ENCODE peak calls at places on chromosomes 1 and 21, in four cellular contexts. C is left ventricle myocardium inferior, N is esophagus squamous epithelium, U is upper lobe of right lung. V is an unnamed sample.

GRCh38 chr1:87329756-87330200 is 1.1 kb downstream of the LMO4 start:
- DNase-seq in U (no peak), N (no peak), C (no peak), V (no peak)

GRCh38 chr1:6438047-6438525 is 13.5 kb downstream of the ESPN start:
- DNase-seq in C (peak; percentile 52), N (no peak), U (no peak), V (peak; percentile 87)

GRCh38 chr1:186899577-186899976 is 70.8 kb downstream of the PLA2G4A start:
- DNase-seq in U (no peak), N (no peak), C (no peak), V (no peak)

GRCh38 chr1:21750841-21751240 is 32.1 kb downstream of the USP48 start:
- DNase-seq in U (no peak), N (no peak), C (no peak), V (no peak)

GRCh38 chr1:59765036-59765730 is 49.6 kb upstream of the HOOK1 start:
- DNase-seq in U (no peak), N (no peak), C (no peak), V (no peak)

GRCh38 chr1:152777510-152778137 is 2.7 kb downstream of the LCE1F start:
- DNase-seq in N (no peak), C (no peak), U (no peak), V (no peak)

GRCh38 chr1:232587141-232588008 is 42.6 kb downstream of the SIPA1L2 start:
- DNase-seq in U (no peak), N (no peak), C (no peak), V (no peak)

GRCh38 chr21:31644648-31645047 is 14.8 kb upstream of the SOD1 start:
- DNase-seq in N (no peak), U (no peak), C (no peak), V (peak; percentile 25)

GRCh38 chr1:14064649-14065442 is 364.9 kb downstream of the PRDM2 start:
- DNase-seq in N (no peak), C (no peak), U (no peak), V (no peak)

DNA sequence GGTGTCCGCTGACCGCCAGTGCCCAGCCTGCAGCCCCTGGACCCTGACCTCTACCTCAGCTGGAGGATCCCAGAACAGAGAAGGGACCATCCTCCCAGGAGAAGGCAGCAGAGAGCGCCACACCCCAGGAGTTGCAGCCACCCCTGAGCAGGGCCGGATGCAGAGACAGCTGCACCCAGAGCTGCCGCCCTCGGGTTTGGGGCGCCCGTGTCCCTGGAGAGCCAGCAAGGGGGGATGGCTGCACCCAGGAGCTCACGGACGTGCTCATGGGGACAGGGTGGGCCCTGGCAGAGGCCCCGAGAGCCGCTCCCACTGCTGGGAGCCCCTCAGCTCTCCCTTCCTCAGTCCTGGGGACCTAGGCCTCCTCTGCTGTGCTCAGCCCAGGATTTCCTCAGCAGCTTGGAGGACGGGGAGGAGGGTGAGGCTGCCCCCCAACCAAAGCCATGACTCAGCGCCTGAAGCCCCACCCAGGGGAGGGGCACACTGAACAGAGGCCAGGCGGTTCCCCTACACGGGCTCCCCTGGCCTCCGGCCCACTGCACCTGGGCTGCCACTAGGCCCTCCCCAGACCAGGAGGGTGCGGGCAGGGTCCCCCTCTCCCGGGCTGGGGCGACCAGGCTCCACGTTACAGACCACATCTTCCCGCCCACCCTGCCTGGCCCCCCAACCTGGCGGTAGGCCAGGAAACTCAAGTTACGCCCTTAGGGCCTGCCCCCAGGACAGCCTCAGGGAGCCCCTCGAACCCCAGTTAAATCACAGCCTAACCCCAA is 2.2 kb downstream of the ACAP3 start:
- DNase-seq in C (peak; percentile 75), N (peak; percentile 34), U (no peak), V (no peak)
- H3K4me1 ChIP-seq in C (peaks cover 61% of the 10 kb centered on the region), N (peaks cover 84% of the 10 kb centered on the region), U (peaks cover 41% of the 10 kb centered on the region), V (peaks cover 24% of the 10 kb centered on the region)

DNA sequence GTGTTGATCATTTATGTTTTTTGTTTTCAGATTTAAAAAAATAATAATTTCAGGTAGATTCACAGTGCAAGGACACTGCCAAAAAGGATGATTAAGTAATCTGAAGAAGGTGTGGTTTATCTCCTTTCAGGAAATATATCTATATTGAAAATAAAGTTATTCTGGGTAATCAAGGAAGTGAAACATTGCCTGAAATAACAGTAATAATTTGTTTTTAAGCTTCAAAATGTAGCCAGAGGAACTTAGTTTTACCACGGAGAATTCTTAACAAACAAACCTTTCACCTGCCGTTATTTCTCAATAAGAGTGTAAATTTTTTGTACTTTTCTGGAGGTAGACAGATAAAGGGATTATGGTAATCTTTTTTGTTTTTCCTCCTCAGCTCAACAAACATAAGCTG is 2.9 kb upstream of the DPH5 start:
- DNase-seq in U (no peak), C (no peak), N (no peak), V (no peak)
- H3K4me1 ChIP-seq in U (peaks cover 13% of the 10 kb centered on the region), C (peaks cover 39% of the 10 kb centered on the region), N (peaks cover 36% of the 10 kb centered on the region), V (peaks cover 14% of the 10 kb centered on the region)

GRCh38 chr1:91879739-91880138 is 6.2 kb downstream of the TGFBR3 start:
- DNase-seq in C (no peak), N (no peak), U (no peak), V (no peak)
- H3K4me1 ChIP-seq in C (peaks cover 81% of the 10 kb centered on the region), N (peaks cover 99% of the 10 kb centered on the region), U (peaks cover 22% of the 10 kb centered on the region), V (peaks cover 5% of the 10 kb centered on the region)

DNA sequence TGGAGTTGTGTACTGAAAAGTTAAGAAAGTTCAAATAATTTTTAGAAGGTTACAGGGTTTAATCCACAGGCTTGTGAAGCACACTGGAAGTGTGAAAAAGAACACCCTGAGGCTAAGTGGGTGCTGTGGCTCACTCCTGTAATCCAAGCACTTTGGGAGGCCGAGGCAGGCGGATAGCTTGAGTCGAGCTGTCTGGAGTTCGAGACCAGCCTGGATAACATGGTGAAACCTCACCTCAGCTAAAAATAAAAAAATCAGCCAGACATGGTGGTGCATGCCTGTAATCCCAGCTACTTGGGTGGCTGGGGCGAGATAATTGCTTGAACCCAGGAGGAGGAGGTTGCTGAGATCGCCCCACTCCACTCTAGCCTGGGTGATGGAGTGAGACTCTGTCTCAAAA is 9.8 kb downstream of the TXNIP start:
- DNase-seq in U (no peak), C (no peak), N (no peak), V (no peak)
- H3K4me1 ChIP-seq in U (peaks cover 61% of the 10 kb centered on the region), C (peaks cover 82% of the 10 kb centered on the region), N (peaks cover 86% of the 10 kb centered on the region), V (peaks cover 53% of the 10 kb centered on the region)

DNA sequence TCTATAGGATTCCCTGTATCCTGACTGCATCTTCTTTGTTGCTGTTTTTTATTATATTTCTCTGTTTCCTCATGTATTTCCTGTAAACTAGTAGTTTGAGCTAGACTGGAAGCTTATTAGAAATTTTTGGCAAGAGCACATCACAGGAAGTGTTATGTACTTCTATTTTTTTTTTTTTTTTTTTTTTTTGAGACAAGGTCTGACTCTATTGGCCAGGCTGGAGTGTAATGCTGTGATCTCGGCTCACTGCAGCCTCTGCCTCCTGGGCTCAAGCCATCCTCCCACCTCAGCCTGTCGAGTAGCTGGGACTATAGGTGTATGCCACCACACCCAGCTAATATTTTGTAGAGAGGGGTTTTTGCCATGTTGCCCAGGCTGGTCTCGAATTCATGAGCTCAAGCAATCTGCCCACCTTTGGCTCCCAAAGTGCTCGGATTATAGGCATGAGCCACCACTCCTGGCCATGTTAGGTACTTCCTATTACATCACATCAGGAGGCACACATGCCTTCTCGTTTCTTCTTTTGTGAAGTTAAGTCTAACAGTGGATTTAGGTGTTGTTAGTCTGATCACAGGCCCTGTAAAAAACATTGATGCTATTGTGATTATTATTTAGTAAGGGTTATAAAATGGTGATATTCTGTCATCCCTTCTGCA is 12.5 kb downstream of the C1orf21 start:
- DNase-seq in U (no peak), C (no peak), N (no peak), V (no peak)
- H3K4me1 ChIP-seq in U (peaks cover 5% of the 10 kb centered on the region), C (peaks cover 63% of the 10 kb centered on the region), N (peaks cover 53% of the 10 kb centered on the region), V (no peaks in the 10 kb centered on the region)

GRCh38 chr1:199041173-199041914 is 402.5 kb downstream of the PTPRC start:
- DNase-seq in N (no peak), C (no peak), U (no peak), V (no peak)
- H3K4me1 ChIP-seq in N (no peaks in the 10 kb centered on the region), C (no peaks in the 10 kb centered on the region), U (no peaks in the 10 kb centered on the region), V (no peaks in the 10 kb centered on the region)

DNA sequence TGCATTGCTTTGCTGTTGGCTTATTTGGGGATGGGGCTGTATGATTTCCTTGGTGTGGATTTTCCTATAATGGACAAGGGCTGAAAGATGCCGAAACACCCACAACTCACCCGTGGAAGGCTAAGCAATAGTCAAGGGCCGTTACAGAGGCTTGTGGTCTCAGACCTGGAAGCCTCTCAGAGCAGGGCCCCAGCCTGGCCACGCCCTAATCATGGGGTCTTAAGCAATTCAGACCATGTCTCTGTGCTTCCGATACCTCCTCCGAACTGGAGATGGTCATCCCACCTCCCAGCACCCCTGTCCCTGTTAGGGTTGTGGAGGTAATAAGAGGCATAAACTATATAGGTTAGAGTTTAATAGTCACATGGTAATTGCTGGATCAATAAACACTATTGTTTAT is 3.4 kb downstream of the ABCG1 start:
- DNase-seq in C (no peak), N (no peak), U (no peak), V (no peak)
- H3K4me1 ChIP-seq in C (peaks cover 44% of the 10 kb centered on the region), N (peaks cover 54% of the 10 kb centered on the region), U (peaks cover 28% of the 10 kb centered on the region), V (peaks cover 13% of the 10 kb centered on the region)

DNA sequence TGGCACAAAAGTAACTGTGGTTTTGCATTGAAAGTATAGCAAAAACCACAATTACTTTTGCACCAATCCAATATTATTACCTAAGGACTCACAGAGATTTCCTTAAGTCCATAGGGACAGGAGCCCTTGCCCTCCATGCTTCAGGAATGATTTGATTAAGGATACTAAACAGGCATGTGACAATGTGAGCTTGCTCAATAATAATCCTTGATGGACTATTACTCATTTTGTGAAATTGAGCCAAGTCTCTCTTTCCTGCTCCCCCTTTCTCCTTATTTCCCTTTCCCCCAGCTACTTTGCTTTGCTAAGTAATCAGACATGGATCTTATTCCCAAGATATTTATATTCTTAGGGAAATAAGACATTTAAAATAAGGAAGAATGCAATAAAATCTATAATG is 21.6 kb upstream of the RGL1 start:
- DNase-seq in U (no peak), C (no peak), N (no peak), V (no peak)
- H3K4me1 ChIP-seq in U (no peaks in the 10 kb centered on the region), C (peaks cover 41% of the 10 kb centered on the region), N (peaks cover 27% of the 10 kb centered on the region), V (no peaks in the 10 kb centered on the region)

GRCh38 chr21:45329261-45330074 is 41.8 kb upstream of the POFUT2 start:
- DNase-seq in N (no peak), C (peak; percentile 11), U (peak; percentile 81), V (peak; percentile 86)
- H3K4me1 ChIP-seq in N (peaks cover 65% of the 10 kb centered on the region), C (peaks cover 13% of the 10 kb centered on the region), U (peaks cover 8% of the 10 kb centered on the region), V (no peaks in the 10 kb centered on the region)

V was measured in pancreas.